ENCODE peak calls at places on chromosomes 5 and 9, in six cellular contexts. M is uterus, I is endothelial cell of umbilical vein, F is prostate gland, T is suprapubic skin, S is heart right ventricle. L is an unnamed sample.

GRCh38 chr5:1525624-1525985 is 1.8 kb upstream of the LPCAT1 start:
- DNase-seq in I (no peak), T (no peak), F (no peak), S (no peak), M (no peak), L (no peak)

GRCh38 chr5:127038550-127038949 is 8.2 kb upstream of the MARCHF3 start:
- DNase-seq in F (no peak), T (no peak), M (no peak), S (no peak), I (peak), L (no peak)

GRCh38 chr9:6938873-6939272 is 181.1 kb downstream of the KDM4C start:
- DNase-seq in I (no peak), M (no peak), F (no peak), T (no peak), S (no peak), L (no peak)

GRCh38 chr9:69254223-69254622 is 70.8 kb upstream of the ENTREP1 start:
- DNase-seq in T (no peak), I (no peak), M (no peak), S (no peak), F (no peak), L (no peak)

GRCh38 chr5:172837640-172838039 is 3.6 kb downstream of the ERGIC1 start:
- DNase-seq in I (peak), T (no peak), F (peak), S (no peak), M (no peak), L (peak)

GRCh38 chr5:150092159-150092787 is 5.9 kb upstream of the CSF1R start:
- DNase-seq in S (no peak), F (no peak), M (no peak), T (no peak), I (no peak), L (no peak)

GRCh38 chr5:126998201-126998631 is 32.1 kb downstream of the MARCHF3 start:
- DNase-seq in T (no peak), S (no peak), M (no peak), F (no peak), I (no peak), L (no peak)

GRCh38 chr5:96404191-96404867 is 28.7 kb downstream of the PCSK1 start:
- DNase-seq in F (no peak), T (no peak), I (no peak), S (no peak), M (no peak), L (no peak)

GRCh38 chr9:38700695-38701094 is 19.2 kb downstream of the FAM240B start:
- DNase-seq in S (no peak), I (no peak), T (no peak), M (no peak), F (no peak), L (no peak)

GRCh38 chr5:43560128-43560527 is 3.3 kb upstream of the PAIP1 start:
- DNase-seq in I (no peak), S (no peak), M (no peak), F (no peak), T (no peak), L (no peak)

GRCh38 chr9:114906922-114907571 is 23.3 kb downstream of the TNFSF8 start:
- DNase-seq in I (peak), M (no peak), S (no peak), F (no peak), T (no peak), L (no peak)

GRCh38 chr5:963673-964531 is 44.7 kb upstream of the NKD2 start:
- DNase-seq in S (peak), F (no peak), T (no peak), I (no peak), M (no peak), L (no peak)

GRCh38 chr9:135657416-135657815 is 5.7 kb upstream of the LCN9 start:
- DNase-seq in I (no peak), S (no peak), F (no peak), M (no peak), T (no peak), L (no peak)

GRCh38 chr5:21806943-21807342 is 1046.2 kb downstream of the CDH12 start:
- DNase-seq in S (no peak), F (no peak), M (no peak), I (no peak), T (no peak), L (no peak)

GRCh38 chr5:138354387-138354786 is 1.9 kb downstream of the KDM3B start:
- DNase-seq in M (no peak), I (no peak), S (no peak), F (no peak), T (no peak), L (no peak)

GRCh38 chr9:89815903-89816573 is 211.2 kb downstream of the GADD45G start:
- DNase-seq in M (peak), I (no peak), S (peak), F (no peak), T (no peak), L (no peak)

GRCh38 chr5:172856336-172856735 is 22.3 kb downstream of the ERGIC1 start:
- DNase-seq in M (no peak), F (no peak), I (no peak), S (no peak), T (no peak), L (no peak)

DNA sequence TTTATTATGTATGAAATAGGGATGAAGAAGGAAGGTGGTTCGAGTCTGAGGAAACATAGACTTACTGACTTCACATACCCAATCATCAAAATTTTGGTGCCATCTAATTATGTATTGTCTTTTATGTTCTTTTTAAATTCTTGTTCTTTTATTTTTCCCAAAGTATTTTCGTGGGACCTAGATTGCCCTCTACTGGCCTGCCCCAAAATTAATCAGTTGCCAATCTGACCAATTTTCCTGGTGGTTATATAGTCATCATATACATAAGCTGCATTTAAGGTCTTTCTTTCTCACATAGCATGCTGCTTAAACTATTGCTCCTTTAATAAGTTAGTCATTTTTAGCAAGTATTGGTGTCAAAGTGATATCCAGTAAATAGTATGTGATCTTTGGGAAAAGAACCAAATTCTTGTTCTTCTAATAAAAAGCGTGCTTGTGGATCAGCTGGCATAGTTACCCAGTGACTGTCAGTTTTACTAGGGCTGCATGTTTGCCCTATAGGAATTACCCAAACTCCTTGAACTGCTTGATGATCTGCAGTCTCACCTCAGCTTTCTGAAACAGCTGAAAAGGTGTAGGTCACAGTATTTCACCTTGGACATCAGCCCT is 223.5 kb downstream of the SH3GL2 start:
- DNase-seq in F (no peak), S (no peak), M (no peak), I (peak), T (no peak), L (no peak)
- TF ChIP-seq CTCF in F (peak), S (peak), M (peak), I (peak), T (no peak), L (no peak)

GRCh38 chr5:102670224-102670836 is 84.8 kb upstream of the PAM start:
- DNase-seq in S (peak), T (no peak), M (no peak), F (no peak), I (peak), L (no peak)

GRCh38 chr5:102664946-102665345 is 90.2 kb upstream of the PAM start:
- DNase-seq in I (no peak), F (no peak), T (no peak), M (no peak), S (no peak), L (no peak)

GRCh38 chr5:102663771-102664530 is 91.2 kb upstream of the PAM start:
- DNase-seq in M (no peak), I (no peak), T (no peak), S (no peak), F (no peak), L (no peak)

GRCh38 chr5:102666164-102666951 is 88.7 kb upstream of the PAM start:
- DNase-seq in M (no peak), F (no peak), S (no peak), T (no peak), I (no peak), L (no peak)

GRCh38 chr5:102668220-102668930 is 86.7 kb upstream of the PAM start:
- DNase-seq in S (no peak), T (no peak), F (no peak), M (no peak), I (no peak), L (no peak)
- H3K27ac ChIP-seq in S (no peak), T (no peak), F (no peak), M (no peak), I (no peak), L (no peak)

DNA sequence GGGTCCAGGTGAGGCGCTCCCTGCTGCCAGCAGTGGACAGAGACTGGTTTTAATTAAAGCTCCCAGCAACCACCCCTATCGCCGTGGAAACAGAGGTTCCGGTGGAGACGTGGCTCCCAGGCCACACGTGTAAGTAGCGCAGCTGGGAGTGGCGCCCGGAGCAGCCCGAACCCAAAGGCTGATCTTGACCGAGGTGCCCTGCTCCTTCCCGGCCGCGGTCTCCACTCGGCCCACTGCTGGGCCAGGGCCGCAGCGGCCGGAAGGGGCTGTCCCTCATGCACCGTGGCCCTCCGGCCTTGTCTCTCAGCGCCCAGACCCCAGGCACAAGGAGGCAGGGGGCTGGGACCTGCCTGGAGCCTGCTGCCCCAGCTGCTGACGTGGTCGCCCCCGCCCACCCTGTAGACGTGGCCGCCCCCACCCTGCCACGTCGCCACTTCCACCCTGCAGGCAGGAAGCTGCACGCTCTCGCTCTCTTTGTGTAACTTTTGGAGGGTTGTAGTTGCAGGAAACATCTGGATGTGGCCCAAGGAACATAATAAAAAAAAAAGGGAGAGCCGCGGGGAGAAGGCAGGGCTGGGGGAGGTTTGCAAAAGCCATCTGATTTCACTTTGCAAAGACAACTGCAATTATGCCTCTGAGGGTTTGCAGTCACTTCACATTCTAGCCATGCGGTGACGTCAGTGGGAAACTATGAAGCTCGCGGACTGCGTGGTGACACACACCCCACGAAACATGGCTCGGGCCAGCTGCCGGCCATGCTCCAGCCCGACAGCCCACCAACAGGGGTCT is 129.9 kb downstream of the RXRA start:
- DNase-seq in S (peak), F (peak), M (peak), T (peak), I (peak), L (peak)
- TF ChIP-seq CTCF in S (no peak), F (peak), M (peak), T (no peak), I (no peak), L (no peak)

DNA sequence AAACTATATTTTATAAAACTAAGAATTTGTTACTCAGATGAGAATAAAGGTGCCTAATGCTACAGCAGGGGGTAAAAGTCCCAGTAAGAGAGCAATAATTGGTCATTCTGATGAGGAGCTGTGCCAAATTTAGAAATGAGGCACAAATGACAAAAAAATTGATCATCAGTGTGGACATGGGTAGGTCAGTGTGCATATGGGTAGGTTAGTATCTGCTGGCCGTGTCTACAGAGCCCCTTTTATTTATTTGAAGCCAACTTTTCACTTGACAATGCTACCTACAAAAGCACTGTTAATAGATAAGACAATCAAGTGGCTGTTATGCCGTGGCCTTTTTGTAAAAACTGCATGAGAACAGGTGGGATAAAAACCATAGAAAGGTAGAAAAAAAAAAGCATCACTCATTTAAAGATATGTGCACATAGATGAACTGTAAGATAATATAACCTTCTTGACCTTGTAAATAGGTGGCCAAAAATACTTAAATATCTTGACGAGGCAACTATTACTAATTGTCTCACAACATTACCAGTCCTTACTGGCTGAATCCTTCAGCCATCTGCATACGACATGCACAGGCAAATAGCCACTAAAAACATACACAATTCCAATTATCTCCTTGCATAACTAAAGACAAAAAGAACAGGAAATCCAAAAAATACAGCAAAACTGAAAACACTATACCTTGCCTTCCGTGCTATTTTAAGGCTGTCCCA is 454.7 kb downstream of the RAB3C start:
- DNase-seq in S (no peak), I (no peak), M (no peak), F (no peak), T (no peak), L (no peak)
- H3K27ac ChIP-seq in S (no peak), I (no peak), M (no peak), F (no peak), T (no peak), L (peak)

GRCh38 chr9:127734247-127734746 is 797 bp downstream of the TOR2A start:
- DNase-seq in S (no peak), F (no peak), M (no peak), I (no peak), T (no peak), L (no peak)
- TF ChIP-seq CTCF in S (no peak), F (no peak), M (no peak), I (no peak), T (no peak), L (no peak)

DNA sequence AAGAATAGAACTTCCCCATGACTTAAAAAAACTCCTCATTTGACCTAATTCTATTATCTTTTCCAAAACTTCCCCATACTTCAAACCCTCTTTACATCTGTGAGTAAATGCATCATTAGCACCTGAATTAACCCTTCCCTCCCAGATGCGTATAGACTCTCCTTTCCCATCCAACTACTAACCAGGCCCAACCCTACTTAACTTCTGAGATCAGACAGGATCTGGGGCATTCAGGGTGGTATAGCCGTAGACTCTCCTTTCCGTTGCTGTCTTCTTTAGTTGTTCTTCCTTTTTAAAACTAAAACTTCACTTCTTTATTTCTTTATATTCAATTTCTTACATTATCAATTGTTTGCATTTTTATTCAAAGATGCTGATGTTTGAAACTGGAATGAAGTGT is 165.2 kb downstream of the SLCO4C1 start:
- DNase-seq in T (no peak), F (no peak), I (no peak), S (no peak), M (no peak), L (no peak)
- H3K27ac ChIP-seq in T (no peak), F (no peak), I (no peak), S (no peak), M (no peak), L (no peak)

GRCh38 chr5:76746677-76747076 is 30.8 kb downstream of the F2R start:
- DNase-seq in T (no peak), S (no peak), I (no peak), M (no peak), F (no peak), L (no peak)
- TF ChIP-seq CTCF in T (no peak), S (no peak), I (no peak), M (no peak), F (no peak), L (no peak)

DNA sequence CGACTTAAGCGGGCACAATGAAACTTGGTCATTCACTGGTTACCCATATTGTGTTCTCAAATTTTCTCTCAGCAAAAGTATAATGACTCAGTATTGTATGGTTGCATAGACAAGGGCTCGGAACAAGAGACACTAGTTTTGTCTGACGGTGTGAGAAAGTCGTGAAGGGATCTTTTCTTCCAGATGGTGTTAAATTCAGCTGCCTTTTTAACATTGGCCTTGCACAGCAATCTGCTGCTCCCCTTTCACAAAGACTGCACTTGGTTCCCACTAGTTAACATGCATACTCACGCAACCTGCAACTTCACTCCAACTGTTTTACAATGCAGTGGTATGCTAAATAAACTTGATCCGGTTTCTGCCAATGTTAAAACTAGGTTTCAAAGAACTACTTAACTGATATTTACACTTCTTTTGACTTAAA is 219.2 kb downstream of the MEF2C start:
- DNase-seq in M (no peak), I (no peak), T (no peak), S (no peak), F (no peak), L (no peak)
- H3K27ac ChIP-seq in M (no peak), I (no peak), T (no peak), S (no peak), F (no peak), L (no peak)

GRCh38 chr9:84856181-84856632 is 186.7 kb downstream of the NTRK2 start:
- DNase-seq in I (no peak), F (no peak), T (no peak), M (peak), S (no peak), L (no peak)

GRCh38 chr9:84857224-84857623 is 187.7 kb downstream of the NTRK2 start:
- DNase-seq in F (no peak), I (no peak), T (no peak), S (no peak), M (no peak), L (no peak)

GRCh38 chr9:84860423-84861115 is 191.0 kb downstream of the NTRK2 start:
- DNase-seq in I (no peak), T (no peak), S (no peak), M (no peak), F (no peak), L (no peak)

GRCh38 chr9:84862308-84862707 is 192.8 kb downstream of the NTRK2 start:
- DNase-seq in S (no peak), I (no peak), T (no peak), F (no peak), M (no peak), L (no peak)

GRCh38 chr9:84858373-84858772 is 188.8 kb downstream of the NTRK2 start:
- DNase-seq in F (no peak), S (no peak), T (no peak), I (no peak), M (no peak), L (no peak)
- TF ChIP-seq CTCF in F (no peak), S (no peak), T (no peak), I (no peak), M (no peak), L (no peak)

L was measured in CD4-positive, alpha-beta T cell.